ENCODE peak calls at places on chromosomes 4 and X, in eight cellular contexts. One of them, this sample, is unnamed.

GRCh38 chr4:78604988-78605387 is 53.4 kb downstream of the ANXA3 start:
- DNase-seq in left ventricle myocardium inferior: no peak
- DNase-seq in left lung: no peak
- DNase-seq in endothelial cell: no peak
- DNase-seq in Karpas-422: no peak
- DNase-seq in GM10248: no peak
- DNase-seq in stimulated activated CD4-positive, alpha-beta T cell treated with anti-CD3 and anti-CD28 coated beads, Interleukin-1b, Interleukin-23, amount 100 ng/mL, for 4 hours: no peak
- DNase-seq in activated T-cell treated with anti-CD3 and anti-CD28 coated beads for 1 hour: no peak
- DNase-seq in this sample: no peak

GRCh38 chr4:73019462-73020047 is 50.0 kb downstream of the COX18 start:
- DNase-seq in left lung: no peak
- DNase-seq in activated T-cell treated with anti-CD3 and anti-CD28 coated beads for 1 hour: no peak
- DNase-seq in endothelial cell: peak
- DNase-seq in GM10248: peak
- DNase-seq in stimulated activated CD4-positive, alpha-beta T cell treated with anti-CD3 and anti-CD28 coated beads, Interleukin-1b, Interleukin-23, amount 100 ng/mL, for 4 hours: peak
- DNase-seq in Karpas-422: peak
- DNase-seq in left ventricle myocardium inferior: no peak
- DNase-seq in this sample: peak

GRCh38 chr4:85370400-85371032 is 104.4 kb upstream of the ARHGAP24 start:
- DNase-seq in GM10248: no peak
- DNase-seq in left ventricle myocardium inferior: no peak
- DNase-seq in stimulated activated CD4-positive, alpha-beta T cell treated with anti-CD3 and anti-CD28 coated beads, Interleukin-1b, Interleukin-23, amount 100 ng/mL, for 4 hours: no peak
- DNase-seq in left lung: no peak
- DNase-seq in Karpas-422: peak
- DNase-seq in endothelial cell: peak
- DNase-seq in activated T-cell treated with anti-CD3 and anti-CD28 coated beads for 1 hour: no peak
- DNase-seq in this sample: peak

GRCh38 chr4:103046416-103047290 is 27.1 kb upstream of the SLC9B1 start:
- DNase-seq in Karpas-422: peak
- DNase-seq in stimulated activated CD4-positive, alpha-beta T cell treated with anti-CD3 and anti-CD28 coated beads, Interleukin-1b, Interleukin-23, amount 100 ng/mL, for 4 hours: peak
- DNase-seq in GM10248: peak
- DNase-seq in left ventricle myocardium inferior: no peak
- DNase-seq in activated T-cell treated with anti-CD3 and anti-CD28 coated beads for 1 hour: peak
- DNase-seq in endothelial cell: peak
- DNase-seq in left lung: no peak
- DNase-seq in this sample: no peak

GRCh38 chrX:23661671-23662070 is 5.6 kb upstream of the PRDX4 start:
- DNase-seq in endothelial cell: no peak
- DNase-seq in stimulated activated CD4-positive, alpha-beta T cell treated with anti-CD3 and anti-CD28 coated beads, Interleukin-1b, Interleukin-23, amount 100 ng/mL, for 4 hours: no peak
- DNase-seq in activated T-cell treated with anti-CD3 and anti-CD28 coated beads for 1 hour: no peak
- DNase-seq in left lung: no peak
- DNase-seq in Karpas-422: no peak
- DNase-seq in GM10248: no peak
- DNase-seq in left ventricle myocardium inferior: no peak
- DNase-seq in this sample: no peak

GRCh38 chr4:5785806-5786680 is 75.0 kb downstream of the EVC start:
- DNase-seq in stimulated activated CD4-positive, alpha-beta T cell treated with anti-CD3 and anti-CD28 coated beads, Interleukin-1b, Interleukin-23, amount 100 ng/mL, for 4 hours: no peak
- DNase-seq in endothelial cell: no peak
- DNase-seq in activated T-cell treated with anti-CD3 and anti-CD28 coated beads for 1 hour: no peak
- DNase-seq in left ventricle myocardium inferior: no peak
- DNase-seq in Karpas-422: no peak
- DNase-seq in left lung: no peak
- DNase-seq in GM10248: no peak
- DNase-seq in this sample: no peak

GRCh38 chr4:169934794-169935400 is 91.3 kb downstream of the MFAP3L start:
- DNase-seq in GM10248: no peak
- DNase-seq in left lung: no peak
- DNase-seq in Karpas-422: no peak
- DNase-seq in left ventricle myocardium inferior: no peak
- DNase-seq in endothelial cell: no peak
- DNase-seq in activated T-cell treated with anti-CD3 and anti-CD28 coated beads for 1 hour: no peak
- DNase-seq in stimulated activated CD4-positive, alpha-beta T cell treated with anti-CD3 and anti-CD28 coated beads, Interleukin-1b, Interleukin-23, amount 100 ng/mL, for 4 hours: no peak
- DNase-seq in this sample: no peak

GRCh38 chr4:182680196-182680771 is 236.9 kb downstream of the DCTD start:
- DNase-seq in GM10248: no peak
- DNase-seq in endothelial cell: no peak
- DNase-seq in activated T-cell treated with anti-CD3 and anti-CD28 coated beads for 1 hour: no peak
- DNase-seq in left ventricle myocardium inferior: peak
- DNase-seq in Karpas-422: no peak
- DNase-seq in stimulated activated CD4-positive, alpha-beta T cell treated with anti-CD3 and anti-CD28 coated beads, Interleukin-1b, Interleukin-23, amount 100 ng/mL, for 4 hours: no peak
- DNase-seq in left lung: peak
- DNase-seq in this sample: no peak

GRCh38 chrX:154373340-154374306 is 811 bp downstream of the FLNA start:
- DNase-seq in activated T-cell treated with anti-CD3 and anti-CD28 coated beads for 1 hour: no peak
- DNase-seq in left lung: no peak
- DNase-seq in stimulated activated CD4-positive, alpha-beta T cell treated with anti-CD3 and anti-CD28 coated beads, Interleukin-1b, Interleukin-23, amount 100 ng/mL, for 4 hours: no peak
- DNase-seq in endothelial cell: peak
- DNase-seq in Karpas-422: peak
- DNase-seq in left ventricle myocardium inferior: peak
- DNase-seq in GM10248: no peak
- DNase-seq in this sample: peak

GRCh38 chr4:1172228-1172851 is at the start of gene SPON2:
- DNase-seq in GM10248: peak
- DNase-seq in left ventricle myocardium inferior: no peak
- DNase-seq in left lung: peak
- DNase-seq in endothelial cell: no peak
- DNase-seq in Karpas-422: no peak
- DNase-seq in stimulated activated CD4-positive, alpha-beta T cell treated with anti-CD3 and anti-CD28 coated beads, Interleukin-1b, Interleukin-23, amount 100 ng/mL, for 4 hours: no peak
- DNase-seq in activated T-cell treated with anti-CD3 and anti-CD28 coated beads for 1 hour: no peak
- DNase-seq in this sample: no peak

This sample was measured in NCI-H1105.